ENCODE peak calls at places on chromosomes 5 and 9, in six cellular contexts. One of them, this sample, is unnamed. For H3K4me1, the result is how much of the 10 kb centered on the place peaks cover.

GRCh38 chr5:72436796-72437471 is 70.3 kb downstream of the ZNF366 start:
- DNase-seq in mesenchymal stem cell: no peak
- DNase-seq in aorta: no peak
- DNase-seq in SJSA1: no peak
- DNase-seq in fibroblast of lung: no peak
- DNase-seq in CD4-positive, alpha-beta memory T cell: no peak
- DNase-seq in this sample: peak

GRCh38 chr5:58466939-58467338 is 7.1 kb upstream of the PLK2 start:
- DNase-seq in mesenchymal stem cell: peak
- DNase-seq in aorta: no peak
- DNase-seq in SJSA1: peak
- DNase-seq in fibroblast of lung: peak
- DNase-seq in CD4-positive, alpha-beta memory T cell: no peak
- DNase-seq in this sample: no peak

GRCh38 chr5:10975915-10976314 is 214.9 kb upstream of the DAP start:
- DNase-seq in mesenchymal stem cell: peak
- DNase-seq in aorta: no peak
- DNase-seq in SJSA1: no peak
- DNase-seq in fibroblast of lung: no peak
- DNase-seq in CD4-positive, alpha-beta memory T cell: no peak
- DNase-seq in this sample: no peak

GRCh38 chr5:78016831-78017529 is 240.8 kb upstream of the TBCA start:
- DNase-seq in mesenchymal stem cell: peak
- DNase-seq in aorta: no peak
- DNase-seq in SJSA1: no peak
- DNase-seq in fibroblast of lung: no peak
- DNase-seq in CD4-positive, alpha-beta memory T cell: no peak
- DNase-seq in this sample: no peak

GRCh38 chr9:131645078-131645776 is 94.6 kb downstream of the RAPGEF1 start:
- DNase-seq in mesenchymal stem cell: peak
- DNase-seq in aorta: no peak
- DNase-seq in SJSA1: peak
- DNase-seq in fibroblast of lung: no peak
- DNase-seq in CD4-positive, alpha-beta memory T cell: no peak
- DNase-seq in this sample: no peak

GRCh38 chr9:25703826-25704357 is 25.6 kb upstream of the TUSC1 start:
- DNase-seq in mesenchymal stem cell: no peak
- DNase-seq in aorta: no peak
- DNase-seq in SJSA1: no peak
- DNase-seq in fibroblast of lung: peak
- DNase-seq in CD4-positive, alpha-beta memory T cell: no peak
- DNase-seq in this sample: peak

GRCh38 chr5:142210011-142210410 is 101.4 kb downstream of the NDFIP1 start:
- DNase-seq in mesenchymal stem cell: no peak
- DNase-seq in aorta: no peak
- DNase-seq in SJSA1: no peak
- DNase-seq in fibroblast of lung: no peak
- DNase-seq in CD4-positive, alpha-beta memory T cell: no peak
- DNase-seq in this sample: no peak

GRCh38 chr5:14004598-14005394 is 60.3 kb upstream of the DNAH5 start:
- DNase-seq in mesenchymal stem cell: no peak
- DNase-seq in aorta: no peak
- DNase-seq in SJSA1: no peak
- DNase-seq in fibroblast of lung: peak
- DNase-seq in CD4-positive, alpha-beta memory T cell: no peak
- DNase-seq in this sample: no peak

GRCh38 chr5:66617223-66617861 is 21.1 kb downstream of the MAST4 start:
- DNase-seq in mesenchymal stem cell: peak
- DNase-seq in aorta: no peak
- DNase-seq in SJSA1: no peak
- DNase-seq in fibroblast of lung: no peak
- DNase-seq in CD4-positive, alpha-beta memory T cell: no peak
- DNase-seq in this sample: no peak

GRCh38 chr5:150763023-150763793 is 4.4 kb upstream of the DCTN4 start:
- DNase-seq in mesenchymal stem cell: peak
- DNase-seq in aorta: no peak
- DNase-seq in SJSA1: no peak
- DNase-seq in fibroblast of lung: peak
- DNase-seq in CD4-positive, alpha-beta memory T cell: no peak
- DNase-seq in this sample: peak

GRCh38 chr5:117065800-117066199 is 491.2 kb upstream of the SEMA6A start:
- DNase-seq in mesenchymal stem cell: no peak
- DNase-seq in aorta: no peak
- DNase-seq in SJSA1: no peak
- DNase-seq in fibroblast of lung: no peak
- DNase-seq in CD4-positive, alpha-beta memory T cell: no peak
- DNase-seq in this sample: no peak

GRCh38 chr9:135520916-135521607 is at the start of gene LCN1:
- DNase-seq in mesenchymal stem cell: no peak
- DNase-seq in aorta: peak
- DNase-seq in SJSA1: peak
- DNase-seq in fibroblast of lung: no peak
- DNase-seq in CD4-positive, alpha-beta memory T cell: no peak
- DNase-seq in this sample: no peak

GRCh38 chr5:80098951-80099350 is 63.8 kb downstream of the THBS4 start:
- DNase-seq in mesenchymal stem cell: no peak
- DNase-seq in aorta: no peak
- DNase-seq in SJSA1: no peak
- DNase-seq in fibroblast of lung: no peak
- DNase-seq in CD4-positive, alpha-beta memory T cell: no peak
- DNase-seq in this sample: no peak

GRCh38 chr5:61329729-61330128 is 2.3 kb upstream of the ZSWIM6 start:
- DNase-seq in mesenchymal stem cell: peak
- DNase-seq in aorta: no peak
- DNase-seq in SJSA1: no peak
- DNase-seq in fibroblast of lung: peak
- DNase-seq in CD4-positive, alpha-beta memory T cell: no peak
- DNase-seq in this sample: no peak

GRCh38 chr5:152505442-152506042 is 100.5 kb upstream of the NMUR2 start:
- DNase-seq in mesenchymal stem cell: peak
- DNase-seq in aorta: no peak
- DNase-seq in SJSA1: no peak
- DNase-seq in fibroblast of lung: peak
- DNase-seq in CD4-positive, alpha-beta memory T cell: peak
- DNase-seq in this sample: peak

GRCh38 chr5:65481171-65481575 is 547 bp downstream of the ADAMTS6 start:
- DNase-seq in mesenchymal stem cell: peak
- DNase-seq in aorta: no peak
- DNase-seq in SJSA1: no peak
- DNase-seq in fibroblast of lung: peak
- DNase-seq in CD4-positive, alpha-beta memory T cell: no peak
- DNase-seq in this sample: no peak

GRCh38 chr5:112348915-112349314 is 70.2 kb downstream of the EPB41L4A start:
- DNase-seq in mesenchymal stem cell: no peak
- DNase-seq in aorta: no peak
- DNase-seq in SJSA1: no peak
- DNase-seq in fibroblast of lung: no peak
- DNase-seq in CD4-positive, alpha-beta memory T cell: no peak
- DNase-seq in this sample: no peak

GRCh38 chr9:16867571-16868311 is 2.7 kb downstream of the BNC2 start:
- DNase-seq in mesenchymal stem cell: peak
- DNase-seq in aorta: no peak
- DNase-seq in SJSA1: peak
- DNase-seq in fibroblast of lung: peak
- DNase-seq in CD4-positive, alpha-beta memory T cell: no peak
- DNase-seq in this sample: peak

GRCh38 chr5:40446910-40447309 is 232.8 kb upstream of the PTGER4 start:
- DNase-seq in mesenchymal stem cell: peak
- DNase-seq in aorta: no peak
- DNase-seq in SJSA1: peak
- DNase-seq in fibroblast of lung: peak
- DNase-seq in CD4-positive, alpha-beta memory T cell: no peak
- DNase-seq in this sample: peak

GRCh38 chr5:55081541-55081940 is 20.9 kb upstream of the GZMA start:
- DNase-seq in mesenchymal stem cell: no peak
- DNase-seq in aorta: no peak
- DNase-seq in SJSA1: no peak
- DNase-seq in fibroblast of lung: no peak
- DNase-seq in CD4-positive, alpha-beta memory T cell: no peak
- DNase-seq in this sample: no peak

GRCh38 chr5:176750144-176750543 is 60.2 kb upstream of the UNC5A start:
- DNase-seq in mesenchymal stem cell: no peak
- DNase-seq in aorta: no peak
- DNase-seq in SJSA1: peak
- DNase-seq in fibroblast of lung: no peak
- DNase-seq in CD4-positive, alpha-beta memory T cell: no peak
- DNase-seq in this sample: no peak

GRCh38 chr5:95856501-95856981 is 34.0 kb upstream of the GLRX start:
- DNase-seq in mesenchymal stem cell: no peak
- DNase-seq in aorta: no peak
- DNase-seq in SJSA1: no peak
- DNase-seq in fibroblast of lung: no peak
- DNase-seq in CD4-positive, alpha-beta memory T cell: no peak
- DNase-seq in this sample: no peak

GRCh38 chr9:133168432-133168831 is 4.7 kb upstream of the GBGT1 start:
- DNase-seq in mesenchymal stem cell: peak
- DNase-seq in aorta: no peak
- DNase-seq in SJSA1: no peak
- DNase-seq in fibroblast of lung: no peak
- DNase-seq in CD4-positive, alpha-beta memory T cell: no peak
- DNase-seq in this sample: no peak

GRCh38 chr9:4420351-4420750 is 69.9 kb upstream of the SLC1A1 start:
- DNase-seq in mesenchymal stem cell: no peak
- DNase-seq in aorta: no peak
- DNase-seq in SJSA1: no peak
- DNase-seq in fibroblast of lung: no peak
- DNase-seq in CD4-positive, alpha-beta memory T cell: no peak
- DNase-seq in this sample: no peak

GRCh38 chr9:74795803-74796202 is 91.9 kb downstream of the TRPM6 start:
- DNase-seq in mesenchymal stem cell: no peak
- DNase-seq in aorta: no peak
- DNase-seq in SJSA1: no peak
- DNase-seq in fibroblast of lung: no peak
- DNase-seq in CD4-positive, alpha-beta memory T cell: no peak
- DNase-seq in this sample: no peak

GRCh38 chr9:74800226-74800625 is 87.5 kb downstream of the TRPM6 start:
- DNase-seq in mesenchymal stem cell: no peak
- DNase-seq in aorta: peak
- DNase-seq in SJSA1: no peak
- DNase-seq in fibroblast of lung: no peak
- DNase-seq in CD4-positive, alpha-beta memory T cell: no peak
- DNase-seq in this sample: no peak

GRCh38 chr9:74795081-74795480 is 92.6 kb downstream of the TRPM6 start:
- DNase-seq in mesenchymal stem cell: no peak
- DNase-seq in aorta: no peak
- DNase-seq in SJSA1: no peak
- DNase-seq in fibroblast of lung: no peak
- DNase-seq in CD4-positive, alpha-beta memory T cell: no peak
- DNase-seq in this sample: peak
- H3K27ac ChIP-seq in mesenchymal stem cell: no peak
- H3K27ac ChIP-seq in aorta: no peak
- H3K27ac ChIP-seq in SJSA1: no peak
- H3K27ac ChIP-seq in fibroblast of lung: no peak
- H3K27ac ChIP-seq in CD4-positive, alpha-beta memory T cell: no peak
- H3K27ac ChIP-seq in this sample: no peak

DNA sequence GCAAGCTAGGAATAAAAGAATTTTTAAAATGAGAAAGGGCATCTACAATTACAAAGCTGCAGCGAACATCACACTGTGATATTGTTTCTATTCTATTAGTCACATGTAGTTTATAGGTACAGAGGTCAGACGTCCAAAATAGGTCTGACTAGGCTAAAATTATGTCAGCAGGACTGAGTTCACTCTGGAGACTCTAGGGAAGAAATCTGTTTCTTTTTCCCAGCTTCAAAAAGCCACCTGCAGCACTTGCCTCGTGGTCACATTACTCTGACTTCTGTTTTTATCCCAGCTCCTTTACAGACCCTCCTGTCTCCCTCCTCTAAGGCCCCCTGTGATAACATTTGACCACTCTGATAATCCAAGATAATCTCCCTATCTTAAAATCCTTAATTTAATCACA is 5.1 kb upstream of the CKS2 start:
- DNase-seq in mesenchymal stem cell: no peak
- DNase-seq in aorta: no peak
- DNase-seq in SJSA1: no peak
- DNase-seq in fibroblast of lung: no peak
- DNase-seq in CD4-positive, alpha-beta memory T cell: no peak
- DNase-seq in this sample: no peak
- H3K4me1 ChIP-seq in mesenchymal stem cell: under half
- H3K4me1 ChIP-seq in aorta: under half
- H3K4me1 ChIP-seq in SJSA1: under half
- H3K4me1 ChIP-seq in fibroblast of lung: under half
- H3K4me1 ChIP-seq in CD4-positive, alpha-beta memory T cell: under half
- H3K4me1 ChIP-seq in this sample: under half

DNA sequence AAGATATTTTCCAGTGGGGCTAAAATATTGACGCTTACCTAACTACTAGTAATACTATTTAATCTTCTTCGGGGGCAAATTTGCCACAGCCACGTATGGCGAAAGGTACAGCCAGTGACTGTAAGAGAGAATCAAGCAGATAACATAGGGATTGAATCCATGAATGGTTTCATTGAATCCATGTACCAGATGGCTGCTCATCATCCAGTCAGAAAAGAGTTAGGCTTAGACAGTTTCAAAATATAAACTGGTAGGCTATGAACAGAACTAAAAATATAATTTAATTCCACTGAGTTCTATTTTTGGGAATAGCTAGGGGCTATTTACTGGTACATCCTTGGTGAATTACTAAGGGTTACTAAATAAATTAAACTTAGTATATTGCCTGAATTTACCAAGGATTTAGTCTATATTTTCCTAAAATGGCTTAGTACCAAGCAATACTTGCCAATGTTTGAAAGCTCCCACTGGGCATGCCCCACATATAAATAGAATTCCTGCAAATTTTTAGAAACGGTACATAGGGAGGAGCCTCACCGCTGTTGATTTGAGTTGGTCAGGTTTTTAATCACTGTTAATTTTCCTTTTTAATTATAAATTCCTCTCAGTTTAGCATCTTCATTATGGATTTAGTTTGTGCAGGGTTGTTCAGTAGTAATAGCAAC is 55.8 kb upstream of the VLDLR start:
- DNase-seq in mesenchymal stem cell: no peak
- DNase-seq in aorta: no peak
- DNase-seq in SJSA1: no peak
- DNase-seq in fibroblast of lung: no peak
- DNase-seq in CD4-positive, alpha-beta memory T cell: no peak
- DNase-seq in this sample: no peak
- H3K27ac ChIP-seq in mesenchymal stem cell: no peak
- H3K27ac ChIP-seq in aorta: no peak
- H3K27ac ChIP-seq in SJSA1: no peak
- H3K27ac ChIP-seq in fibroblast of lung: no peak
- H3K27ac ChIP-seq in CD4-positive, alpha-beta memory T cell: no peak
- H3K27ac ChIP-seq in this sample: no peak

DNA sequence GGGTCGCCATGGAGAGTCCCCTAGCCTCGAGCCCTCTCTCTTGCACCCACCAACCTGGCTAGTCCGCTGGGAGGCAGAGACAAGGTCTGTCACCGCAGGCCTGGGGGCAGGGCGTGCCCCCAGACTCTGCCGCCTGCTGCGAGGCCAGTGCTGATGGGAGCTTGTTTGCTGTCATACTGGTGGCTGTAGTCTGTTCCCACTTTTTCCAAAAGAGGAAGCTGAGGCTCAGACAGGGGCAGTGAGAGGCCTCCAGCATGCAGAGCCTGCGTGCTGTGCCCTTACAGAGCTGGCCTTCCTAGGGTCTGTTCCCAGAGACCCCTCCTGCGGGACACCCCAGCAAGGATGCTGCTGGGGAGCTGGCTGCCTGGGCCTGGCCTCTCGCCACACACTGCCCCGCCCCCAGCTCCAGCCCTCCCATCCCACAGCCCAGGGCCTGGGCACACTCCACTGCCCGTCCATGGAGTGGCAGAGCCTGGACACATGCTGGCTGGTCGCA is 21.0 kb upstream of the SUSD3 start:
- DNase-seq in mesenchymal stem cell: no peak
- DNase-seq in aorta: no peak
- DNase-seq in SJSA1: no peak
- DNase-seq in fibroblast of lung: no peak
- DNase-seq in CD4-positive, alpha-beta memory T cell: no peak
- DNase-seq in this sample: no peak
- H3K4me1 ChIP-seq in mesenchymal stem cell: under half
- H3K4me1 ChIP-seq in aorta: under half
- H3K4me1 ChIP-seq in SJSA1: under half
- H3K4me1 ChIP-seq in fibroblast of lung: under half
- H3K4me1 ChIP-seq in CD4-positive, alpha-beta memory T cell: half or more
- H3K4me1 ChIP-seq in this sample: under half